ENCODE peak calls at places on chromosomes 5 and 9, in nine cellular contexts. One of them, this sample, is unnamed.

GRCh38 chr5:72282878-72283277 is 37.2 kb downstream of the MRPS27 start:
- DNase-seq in neural progenitor cell: no peak
- DNase-seq in PC-3: no peak
- DNase-seq in GM23248: peak; percentile 46
- DNase-seq in hepatocyte: no peak
- DNase-seq in SK-N-SH: peak; percentile 15
- DNase-seq in HCT116: no peak
- DNase-seq in GM23338: no peak
- DNase-seq in MM.1S: no peak
- DNase-seq in this sample: no peak

GRCh38 chr5:114018178-114018577 is 343.7 kb upstream of the KCNN2 start:
- DNase-seq in hepatocyte: peak; percentile 18
- DNase-seq in SK-N-SH: no peak
- DNase-seq in neural progenitor cell: peak; percentile 52
- DNase-seq in GM23248: no peak
- DNase-seq in MM.1S: no peak
- DNase-seq in GM23338: peak; percentile 47
- DNase-seq in HCT116: no peak
- DNase-seq in PC-3: no peak
- DNase-seq in this sample: no peak

GRCh38 chr9:111525056-111525977 is at the start of gene ZNF483:
- DNase-seq in SK-N-SH: peak; percentile 93
- DNase-seq in GM23338: peak; percentile 94
- DNase-seq in PC-3: peak; percentile 83
- DNase-seq in neural progenitor cell: peak; percentile 96
- DNase-seq in GM23248: peak; percentile 78
- DNase-seq in MM.1S: no peak
- DNase-seq in hepatocyte: peak; percentile 90
- DNase-seq in HCT116: peak; percentile 64
- DNase-seq in this sample: peak; percentile 11

GRCh38 chr5:172541764-172542120 is 87.4 kb upstream of the SH3PXD2B start:
- DNase-seq in MM.1S: no peak
- DNase-seq in hepatocyte: no peak
- DNase-seq in GM23338: no peak
- DNase-seq in GM23248: no peak
- DNase-seq in neural progenitor cell: no peak
- DNase-seq in PC-3: no peak
- DNase-seq in HCT116: no peak
- DNase-seq in SK-N-SH: no peak
- DNase-seq in this sample: no peak

GRCh38 chr9:114488398-114489129 is 16.7 kb downstream of the WHRN start:
- DNase-seq in HCT116: no peak
- DNase-seq in PC-3: no peak
- DNase-seq in GM23338: no peak
- DNase-seq in hepatocyte: no peak
- DNase-seq in neural progenitor cell: no peak
- DNase-seq in GM23248: no peak
- DNase-seq in SK-N-SH: no peak
- DNase-seq in MM.1S: peak; percentile 31
- DNase-seq in this sample: no peak

GRCh38 chr5:149497357-149497756 is 53.9 kb downstream of the CSNK1A1 start:
- DNase-seq in PC-3: peak; percentile 98
- DNase-seq in GM23248: peak; percentile 94
- DNase-seq in HCT116: no peak
- DNase-seq in GM23338: peak; percentile 45
- DNase-seq in SK-N-SH: no peak
- DNase-seq in hepatocyte: peak; percentile 20
- DNase-seq in neural progenitor cell: no peak
- DNase-seq in MM.1S: no peak
- DNase-seq in this sample: no peak

GRCh38 chr5:109907189-109907588 is 217.5 kb downstream of the MAN2A1 start:
- DNase-seq in HCT116: no peak
- DNase-seq in hepatocyte: no peak
- DNase-seq in SK-N-SH: no peak
- DNase-seq in GM23248: peak; percentile 50
- DNase-seq in PC-3: no peak
- DNase-seq in neural progenitor cell: no peak
- DNase-seq in GM23338: no peak
- DNase-seq in MM.1S: no peak
- DNase-seq in this sample: no peak

GRCh38 chr5:42641321-42642005 is 115.2 kb upstream of the CCDC152 start:
- DNase-seq in SK-N-SH: no peak
- DNase-seq in hepatocyte: no peak
- DNase-seq in HCT116: no peak
- DNase-seq in PC-3: peak; percentile 86
- DNase-seq in MM.1S: no peak
- DNase-seq in neural progenitor cell: no peak
- DNase-seq in GM23338: no peak
- DNase-seq in GM23248: no peak
- DNase-seq in this sample: no peak

GRCh38 chr9:86487222-86487841 is 133.1 kb upstream of the TUT7 start:
- DNase-seq in hepatocyte: peak; percentile 70
- DNase-seq in PC-3: peak; percentile 44
- DNase-seq in MM.1S: peak; percentile 53
- DNase-seq in GM23248: peak; percentile 77
- DNase-seq in SK-N-SH: peak; percentile 59
- DNase-seq in HCT116: peak; percentile 31
- DNase-seq in GM23338: peak; percentile 74
- DNase-seq in neural progenitor cell: peak; percentile 71
- DNase-seq in this sample: peak; percentile 43

GRCh38 chr5:167634432-167634831 is 657.0 kb upstream of the WWC1 start:
- DNase-seq in GM23248: peak; percentile 90
- DNase-seq in HCT116: no peak
- DNase-seq in neural progenitor cell: no peak
- DNase-seq in GM23338: no peak
- DNase-seq in SK-N-SH: no peak
- DNase-seq in PC-3: no peak
- DNase-seq in MM.1S: no peak
- DNase-seq in hepatocyte: peak; percentile 7
- DNase-seq in this sample: no peak

GRCh38 chr9:111356567-111357244 is 26.7 kb upstream of the OR2K2 start:
- DNase-seq in hepatocyte: peak; percentile 37
- DNase-seq in GM23248: peak; percentile 91
- DNase-seq in neural progenitor cell: peak; percentile 14
- DNase-seq in SK-N-SH: no peak
- DNase-seq in PC-3: peak; percentile 80
- DNase-seq in MM.1S: no peak
- DNase-seq in HCT116: peak; percentile 52
- DNase-seq in GM23338: no peak
- DNase-seq in this sample: no peak

GRCh38 chr9:129776938-129777768 is 24.3 kb upstream of the PTGES start:
- DNase-seq in PC-3: peak; percentile 93
- DNase-seq in MM.1S: no peak
- DNase-seq in neural progenitor cell: peak; percentile 47
- DNase-seq in GM23338: peak; percentile 20
- DNase-seq in SK-N-SH: peak; percentile 45
- DNase-seq in GM23248: peak; percentile 100
- DNase-seq in HCT116: peak; percentile 89
- DNase-seq in hepatocyte: peak; percentile 93
- DNase-seq in this sample: no peak

GRCh38 chr5:150778103-150778516 is 447 bp upstream of the SMIM3 start:
- DNase-seq in neural progenitor cell: no peak
- DNase-seq in PC-3: peak; percentile 53
- DNase-seq in hepatocyte: no peak
- DNase-seq in HCT116: no peak
- DNase-seq in MM.1S: no peak
- DNase-seq in GM23338: peak; percentile 51
- DNase-seq in SK-N-SH: no peak
- DNase-seq in GM23248: peak; percentile 43
- DNase-seq in this sample: no peak

GRCh38 chr5:31365776-31366175 is 166.1 kb downstream of the DROSHA start:
- DNase-seq in HCT116: no peak
- DNase-seq in GM23338: no peak
- DNase-seq in MM.1S: no peak
- DNase-seq in SK-N-SH: no peak
- DNase-seq in PC-3: no peak
- DNase-seq in neural progenitor cell: no peak
- DNase-seq in GM23248: no peak
- DNase-seq in hepatocyte: no peak
- DNase-seq in this sample: no peak

GRCh38 chr5:72210913-72211670 is 103.8 kb downstream of the MAP1B start:
- DNase-seq in SK-N-SH: no peak
- DNase-seq in HCT116: no peak
- DNase-seq in GM23248: peak; percentile 87
- DNase-seq in MM.1S: no peak
- DNase-seq in PC-3: peak; percentile 64
- DNase-seq in hepatocyte: peak; percentile 17
- DNase-seq in neural progenitor cell: no peak
- DNase-seq in GM23338: no peak
- DNase-seq in this sample: no peak

GRCh38 chr5:124162782-124163532 is 583.5 kb downstream of the ZNF608 start:
- DNase-seq in hepatocyte: peak; percentile 13
- DNase-seq in GM23248: peak; percentile 52
- DNase-seq in MM.1S: no peak
- DNase-seq in HCT116: no peak
- DNase-seq in SK-N-SH: no peak
- DNase-seq in GM23338: no peak
- DNase-seq in neural progenitor cell: peak; percentile 3
- DNase-seq in PC-3: peak; percentile 58
- DNase-seq in this sample: peak; percentile 72

GRCh38 chr9:97038551-97038908 is 412 bp downstream of the CTSV start:
- DNase-seq in SK-N-SH: no peak
- DNase-seq in GM23338: no peak
- DNase-seq in hepatocyte: no peak
- DNase-seq in MM.1S: no peak
- DNase-seq in PC-3: no peak
- DNase-seq in HCT116: no peak
- DNase-seq in GM23248: no peak
- DNase-seq in neural progenitor cell: no peak
- DNase-seq in this sample: no peak

GRCh38 chr5:175129619-175130018 is 314.4 kb downstream of the DRD1 start:
- DNase-seq in GM23248: no peak
- DNase-seq in GM23338: no peak
- DNase-seq in PC-3: no peak
- DNase-seq in SK-N-SH: no peak
- DNase-seq in neural progenitor cell: no peak
- DNase-seq in HCT116: no peak
- DNase-seq in MM.1S: no peak
- DNase-seq in hepatocyte: no peak
- DNase-seq in this sample: no peak

GRCh38 chr5:173800340-173800739 is 87.8 kb upstream of the CPEB4 start:
- DNase-seq in neural progenitor cell: no peak
- DNase-seq in GM23248: no peak
- DNase-seq in MM.1S: no peak
- DNase-seq in HCT116: no peak
- DNase-seq in SK-N-SH: no peak
- DNase-seq in hepatocyte: no peak
- DNase-seq in GM23338: no peak
- DNase-seq in PC-3: no peak
- DNase-seq in this sample: no peak

GRCh38 chr9:130327781-130328348 is 62.3 kb downstream of the HMCN2 start:
- DNase-seq in hepatocyte: peak; percentile 50
- DNase-seq in MM.1S: no peak
- DNase-seq in PC-3: no peak
- DNase-seq in HCT116: no peak
- DNase-seq in neural progenitor cell: no peak
- DNase-seq in GM23338: no peak
- DNase-seq in SK-N-SH: peak; percentile 87
- DNase-seq in GM23248: peak; percentile 76
- DNase-seq in this sample: no peak

GRCh38 chr9:136551401-136552116 is 5.7 kb upstream of the NOTCH1 start:
- DNase-seq in neural progenitor cell: peak; percentile 70
- DNase-seq in GM23338: peak; percentile 84
- DNase-seq in SK-N-SH: no peak
- DNase-seq in hepatocyte: peak; percentile 84
- DNase-seq in PC-3: peak; percentile 68
- DNase-seq in GM23248: peak; percentile 89
- DNase-seq in MM.1S: no peak
- DNase-seq in HCT116: no peak
- DNase-seq in this sample: peak; percentile 34
- H2AFZ ChIP-seq in neural progenitor cell: peak overlapping the region; percentile 7
- H2AFZ ChIP-seq in GM23338: peak overlapping the region; percentile 35
- H2AFZ ChIP-seq in SK-N-SH: peak overlapping the region; percentile 73
- H2AFZ ChIP-seq in hepatocyte: no peak overlapping the region
- H2AFZ ChIP-seq in PC-3: peak overlapping the region; percentile 38
- H2AFZ ChIP-seq in GM23248: peak overlapping the region; percentile 49
- H2AFZ ChIP-seq in MM.1S: no peak overlapping the region
- H2AFZ ChIP-seq in HCT116: no peak overlapping the region
- H2AFZ ChIP-seq in this sample: no peak overlapping the region

GRCh38 chr5:54062958-54063357 is 247.4 kb downstream of the ARL15 start:
- DNase-seq in MM.1S: no peak
- DNase-seq in hepatocyte: no peak
- DNase-seq in HCT116: no peak
- DNase-seq in GM23248: peak; percentile 74
- DNase-seq in PC-3: no peak
- DNase-seq in neural progenitor cell: no peak
- DNase-seq in SK-N-SH: no peak
- DNase-seq in GM23338: no peak
- DNase-seq in this sample: no peak

GRCh38 chr5:54066433-54066832 is 243.9 kb downstream of the ARL15 start:
- DNase-seq in MM.1S: no peak
- DNase-seq in SK-N-SH: no peak
- DNase-seq in GM23338: no peak
- DNase-seq in hepatocyte: no peak
- DNase-seq in neural progenitor cell: no peak
- DNase-seq in HCT116: no peak
- DNase-seq in PC-3: no peak
- DNase-seq in GM23248: no peak
- DNase-seq in this sample: no peak

GRCh38 chr5:54063817-54064216 is 246.6 kb downstream of the ARL15 start:
- DNase-seq in neural progenitor cell: no peak
- DNase-seq in PC-3: no peak
- DNase-seq in hepatocyte: no peak
- DNase-seq in MM.1S: no peak
- DNase-seq in GM23338: no peak
- DNase-seq in GM23248: peak; percentile 84
- DNase-seq in HCT116: no peak
- DNase-seq in SK-N-SH: no peak
- DNase-seq in this sample: no peak
- TF ChIP-seq EZH2phosphoT487 in neural progenitor cell: no peak
- TF ChIP-seq EZH2phosphoT487 in PC-3: no peak
- TF ChIP-seq EZH2phosphoT487 in hepatocyte: no peak
- TF ChIP-seq EZH2phosphoT487 in MM.1S: no peak
- TF ChIP-seq EZH2phosphoT487 in GM23338: no peak
- TF ChIP-seq EZH2phosphoT487 in GM23248: no peak
- TF ChIP-seq EZH2phosphoT487 in HCT116: no peak
- TF ChIP-seq EZH2phosphoT487 in SK-N-SH: no peak
- TF ChIP-seq EZH2phosphoT487 in this sample: no peak

GRCh38 chr9:108374606-108375005 is 481.2 kb downstream of the ACTL7B start:
- DNase-seq in GM23248: peak; percentile 11
- DNase-seq in SK-N-SH: no peak
- DNase-seq in hepatocyte: no peak
- DNase-seq in PC-3: peak; percentile 14
- DNase-seq in neural progenitor cell: no peak
- DNase-seq in MM.1S: no peak
- DNase-seq in GM23338: no peak
- DNase-seq in HCT116: no peak
- DNase-seq in this sample: no peak
- H2AFZ ChIP-seq in GM23248: no peak overlapping the region
- H2AFZ ChIP-seq in SK-N-SH: no peak overlapping the region
- H2AFZ ChIP-seq in hepatocyte: no peak overlapping the region
- H2AFZ ChIP-seq in PC-3: no peak overlapping the region
- H2AFZ ChIP-seq in neural progenitor cell: no peak overlapping the region
- H2AFZ ChIP-seq in MM.1S: no peak overlapping the region
- H2AFZ ChIP-seq in GM23338: no peak overlapping the region
- H2AFZ ChIP-seq in HCT116: no peak overlapping the region
- H2AFZ ChIP-seq in this sample: no peak overlapping the region

GRCh38 chr9:33044162-33044673 is 19.1 kb downstream of the DNAJA1 start:
- DNase-seq in MM.1S: no peak
- DNase-seq in GM23338: peak; percentile 89
- DNase-seq in HCT116: no peak
- DNase-seq in PC-3: peak; percentile 75
- DNase-seq in SK-N-SH: peak; percentile 94
- DNase-seq in neural progenitor cell: peak; percentile 88
- DNase-seq in hepatocyte: peak; percentile 91
- DNase-seq in GM23248: peak; percentile 97
- DNase-seq in this sample: no peak
- TF ChIP-seq EZH2phosphoT487 in MM.1S: no peak
- TF ChIP-seq EZH2phosphoT487 in GM23338: no peak
- TF ChIP-seq EZH2phosphoT487 in HCT116: no peak
- TF ChIP-seq EZH2phosphoT487 in PC-3: no peak
- TF ChIP-seq EZH2phosphoT487 in SK-N-SH: no peak
- TF ChIP-seq EZH2phosphoT487 in neural progenitor cell: peak; percentile 38
- TF ChIP-seq EZH2phosphoT487 in hepatocyte: no peak
- TF ChIP-seq EZH2phosphoT487 in GM23248: no peak
- TF ChIP-seq EZH2phosphoT487 in this sample: no peak